ENCODE peak calls at places on chromosomes 4 and X, in eight cellular contexts. F, D, U, C, Q, W, G and R are unnamed samples.

GRCh38 chr4:1033840-1034551 is 22.6 kb downstream of the FGFRL1 start:
- DNase-seq in F (no peak), D (peak; percentile 53), U (no peak), C (no peak), Q (no peak), W (peak; percentile 73), G (no peak), R (no peak)

GRCh38 chr4:71216316-71216959 is 122.4 kb upstream of the SLC4A4 start:
- DNase-seq in F (no peak), D (no peak), U (no peak), C (no peak), Q (no peak), W (no peak), G (no peak), R (no peak)

GRCh38 chr4:23775694-23776093 is 114.2 kb downstream of the PPARGC1A start:
- DNase-seq in F (no peak), D (no peak), U (no peak), C (no peak), Q (no peak), W (no peak), G (no peak), R (no peak)

GRCh38 chr4:12576409-12576808 is 907.7 kb downstream of the RAB28 start:
- DNase-seq in F (no peak), D (no peak), U (no peak), C (no peak), Q (no peak), W (no peak), G (no peak), R (no peak)

GRCh38 chr4:13626492-13627184 is 887 bp downstream of the BOD1L1 start:
- DNase-seq in F (no peak), D (no peak), U (no peak), C (no peak), Q (no peak), W (peak; percentile 2), G (no peak), R (no peak)

GRCh38 chrX:133908223-133908622 is 77.2 kb downstream of the GPC3 start:
- DNase-seq in F (no peak), D (no peak), U (no peak), C (no peak), Q (no peak), W (no peak), G (no peak), R (no peak)

GRCh38 chrX:25049971-25050370 is 34.2 kb upstream of the ARX start:
- DNase-seq in F (no peak), D (no peak), U (no peak), C (no peak), Q (no peak), W (no peak), G (no peak), R (no peak)

GRCh38 chr4:177220376-177220775 is 89.3 kb upstream of the NEIL3 start:
- DNase-seq in F (no peak), D (no peak), U (no peak), C (no peak), Q (no peak), W (peak; percentile 30), G (no peak), R (no peak)

GRCh38 chr4:170138580-170139194 is 48.9 kb upstream of the AADAT start:
- DNase-seq in F (peak; percentile 86), D (peak; percentile 46), U (peak; percentile 92), C (peak; percentile 16), Q (peak; percentile 47), W (peak; percentile 72), G (peak; percentile 82), R (peak; percentile 84)

GRCh38 chr4:100061835-100062234 is 111.8 kb upstream of the H2AZ1 start:
- DNase-seq in F (no peak), D (no peak), U (no peak), C (no peak), Q (no peak), W (no peak), G (no peak), R (no peak)

GRCh38 chr4:139774759-139775487 is 109.3 kb downstream of the MGST2 start:
- DNase-seq in F (no peak), D (no peak), U (no peak), C (no peak), Q (no peak), W (no peak), G (no peak), R (no peak)

GRCh38 chr4:102196221-102196620 is 149.1 kb downstream of the SLC39A8 start:
- DNase-seq in F (no peak), D (no peak), U (no peak), C (no peak), Q (no peak), W (peak; percentile 64), G (no peak), R (no peak)

DNA sequence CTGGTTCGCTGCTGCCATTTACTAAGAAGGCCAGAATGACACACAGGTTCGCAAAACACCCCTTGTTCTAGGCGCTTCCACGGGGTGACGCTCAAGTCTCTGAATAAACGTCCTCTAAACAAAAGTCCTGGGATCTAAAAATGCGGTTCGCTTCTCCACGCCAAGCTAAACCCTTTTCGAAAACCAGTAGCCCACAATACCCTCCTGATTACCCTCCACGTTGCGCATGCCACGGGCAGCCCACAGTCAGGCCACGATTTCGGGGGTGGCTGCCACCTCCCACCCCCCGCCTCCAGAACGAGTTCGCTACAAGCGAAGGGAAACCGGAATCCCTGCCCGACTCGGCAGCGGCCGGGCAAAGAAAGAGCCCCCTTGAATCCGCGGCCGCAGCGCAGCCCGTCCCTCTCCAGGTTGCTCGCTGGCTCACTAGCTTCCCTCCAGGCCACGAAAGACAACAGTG is 423 bp downstream of the RPL39 start:
- DNase-seq in F (peak; percentile 17), D (no peak), U (no peak), C (no peak), Q (no peak), W (peak; percentile 31), G (no peak), R (no peak)
- TF ChIP-seq CTCF in F (peak; percentile 15), D (no peak), U (no peak), C (peak; percentile 34), Q (no peak), W (peak; percentile 11), G (no peak), R (no peak)

GRCh38 chr4:138555107-138555506 is 313.0 kb upstream of the SLC7A11 start:
- DNase-seq in F (no peak), D (no peak), U (no peak), C (no peak), Q (no peak), W (no peak), G (no peak), R (no peak)
- TF ChIP-seq CTCF in F (peak; percentile 2), D (no peak), U (no peak), C (no peak), Q (peak; percentile 26), W (no peak), G (no peak), R (no peak)

GRCh38 chr4:123096038-123096437 is 173.6 kb upstream of the NUDT6 start:
- DNase-seq in F (peak; percentile 22), D (no peak), U (no peak), C (no peak), Q (no peak), W (no peak), G (peak; percentile 22), R (no peak)
- TF ChIP-seq CTCF in F (peak; percentile 44), D (no peak), U (no peak), C (peak; percentile 58), Q (peak; percentile 11), W (no peak), G (peak; percentile 35), R (no peak)

DNA sequence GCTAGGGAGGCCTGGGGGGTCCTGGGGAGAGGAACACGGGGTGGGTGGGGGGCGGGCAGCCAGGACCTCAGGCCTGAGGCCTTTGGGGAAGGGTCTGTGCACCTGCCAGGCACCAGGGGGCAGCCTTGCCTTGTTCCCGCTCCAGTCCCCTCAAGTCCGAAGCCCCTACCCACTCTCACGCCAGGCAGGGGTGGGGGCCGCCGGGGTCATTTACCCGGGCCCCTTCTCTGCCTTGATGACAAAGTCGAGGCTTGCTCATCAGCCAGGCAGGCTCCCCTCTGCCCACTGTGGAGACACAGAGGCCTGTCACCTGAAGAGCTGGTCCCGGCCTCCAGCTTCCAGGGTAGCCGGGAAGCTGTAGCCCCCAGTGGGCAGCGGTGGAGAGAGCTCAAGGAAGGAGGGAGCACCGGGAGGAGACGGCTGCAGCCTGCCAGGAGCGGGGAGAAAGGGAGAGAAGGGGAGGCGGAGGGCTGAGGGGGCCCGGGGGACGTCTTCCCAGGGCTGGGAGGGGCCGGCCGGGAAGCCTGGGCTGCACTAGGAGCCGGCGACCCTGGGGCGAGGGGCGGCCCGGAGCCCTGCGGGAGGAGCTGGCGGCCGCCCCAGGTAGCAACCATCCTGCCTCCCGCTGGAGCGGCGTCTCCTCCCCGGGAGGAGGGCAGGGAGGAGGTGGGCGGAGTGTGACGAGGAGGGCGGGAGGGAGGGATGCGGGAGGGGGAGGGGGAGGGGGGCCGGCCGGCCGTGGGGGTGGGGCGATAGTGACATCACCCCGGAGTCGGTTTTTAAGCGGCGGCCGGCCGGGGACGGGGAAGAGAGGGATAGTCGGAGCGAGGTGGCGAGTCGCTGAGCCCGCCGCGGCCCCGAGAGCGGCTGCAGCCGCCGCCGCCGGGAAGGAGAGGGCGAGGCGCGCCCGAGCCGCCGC is at the start of gene SLC6A8:
- DNase-seq in F (peak; percentile 68), D (peak; percentile 78), U (peak; percentile 92), C (no peak), Q (peak; percentile 15), W (peak; percentile 41), G (peak; percentile 60), R (peak; percentile 52)
- TF ChIP-seq CTCF in F (no peak), D (peak; percentile 53), U (no peak), C (peak; percentile 40), Q (peak; percentile 32), W (peak; percentile 48), G (no peak), R (no peak)

DNA sequence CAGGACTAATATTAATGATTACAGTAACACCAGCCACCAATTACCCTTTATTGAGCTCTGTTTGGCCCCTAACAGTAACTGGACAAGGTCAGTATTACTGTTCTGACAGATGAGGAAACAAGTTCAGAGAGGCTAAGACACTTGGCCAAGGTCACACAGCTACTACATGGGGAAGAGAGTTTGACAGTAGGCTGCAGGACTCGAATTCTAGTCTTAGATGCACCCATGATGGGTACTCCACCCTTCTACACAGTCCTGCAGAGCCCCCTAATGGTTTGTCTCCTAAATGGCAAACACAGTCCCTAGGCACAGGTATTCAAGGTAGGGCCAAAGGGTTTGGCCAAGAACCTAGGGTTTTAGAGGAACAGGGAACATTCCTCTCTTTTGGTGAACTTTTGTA is 93.9 kb downstream of the NSUN7 start:
- DNase-seq in F (no peak), D (no peak), U (no peak), C (no peak), Q (no peak), W (no peak), G (no peak), R (no peak)
- TF ChIP-seq CTCF in F (no peak), D (peak; percentile 47), U (no peak), C (peak; percentile 40), Q (no peak), W (peak; percentile 10), G (no peak), R (no peak)

DNA sequence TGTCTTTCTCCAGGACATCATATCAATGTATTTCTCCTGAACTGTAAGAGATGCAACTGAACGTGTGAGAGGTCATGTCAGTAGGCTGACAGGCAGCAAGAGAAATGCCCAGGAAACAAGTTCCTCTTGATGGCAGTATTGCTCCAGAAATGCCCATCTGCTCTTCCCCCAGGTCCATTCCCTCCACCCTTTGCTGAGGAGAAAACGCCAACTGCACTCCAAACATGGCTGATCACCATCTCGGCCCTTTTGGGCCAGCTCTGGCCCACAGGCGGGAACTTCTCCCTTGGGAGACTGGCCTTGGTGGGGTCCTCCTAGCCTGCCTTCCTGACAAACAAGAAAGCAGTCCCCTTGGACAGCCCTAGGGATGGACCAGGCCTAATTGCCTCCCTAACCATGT is 276.5 kb upstream of the AGTR2 start:
- DNase-seq in F (no peak), D (no peak), U (no peak), C (no peak), Q (no peak), W (peak; percentile 52), G (no peak), R (no peak)
- TF ChIP-seq CTCF in F (no peak), D (no peak), U (no peak), C (peak; percentile 43), Q (no peak), W (peak; percentile 33), G (no peak), R (no peak)

GRCh38 chrX:55839480-55839879 is 121.9 kb downstream of the RRAGB start:
- DNase-seq in F (no peak), D (no peak), U (no peak), C (no peak), Q (no peak), W (no peak), G (no peak), R (no peak)
- TF ChIP-seq CTCF in F (no peak), D (no peak), U (no peak), C (peak; percentile 13), Q (no peak), W (no peak), G (no peak), R (no peak)